ENCODE peak calls at places on chromosome 12, in seven cellular contexts. W is hepatocyte; A is CD8-positive, alpha-beta memory T cell; C is cardiac fibroblast; V is lower lobe of right lung; T is mesendoderm; I is stimulated activated CD8-positive, alpha-beta memory T cell treated with anti-CD3 and anti-CD28 coated beads, Interleukin-2, amount 100 ng/mL, for 1 hour. L is an unnamed sample.

GRCh38 chr12:75960086-75960910 is 71.3 kb downstream of the PHLDA1 start:
- DNase-seq in A (no peak), W (peak), V (no peak), C (no peak), I (no peak), T (peak), L (no peak)

GRCh38 chr12:52351196-52352059 is 15.9 kb downstream of the KRT85 start:
- DNase-seq in T (no peak), A (peak), W (no peak), C (no peak), I (peak), V (no peak), L (no peak)

GRCh38 chr12:46874642-46875041 is 48.8 kb upstream of the SLC38A4 start:
- DNase-seq in W (no peak), A (no peak), T (no peak), I (no peak), C (peak), V (no peak), L (peak)

GRCh38 chr12:87660987-87661769 is 368.0 kb downstream of the C12orf50 start:
- DNase-seq in V (no peak), A (no peak), T (peak), I (no peak), C (no peak), W (no peak), L (no peak)

GRCh38 chr12:42216737-42217136 is 21.3 kb downstream of the YAF2 start:
- DNase-seq in I (no peak), T (no peak), C (no peak), W (no peak), V (no peak), A (no peak), L (no peak)

GRCh38 chr12:51760231-51760630 is 88.3 kb downstream of the FIGNL2 start:
- DNase-seq in I (no peak), V (no peak), W (no peak), T (peak), C (no peak), A (no peak), L (peak)

GRCh38 chr12:89690925-89691324 is 17.7 kb downstream of the ATP2B1 start:
- DNase-seq in V (no peak), T (no peak), W (no peak), C (no peak), I (no peak), A (no peak), L (peak)

GRCh38 chr12:93572712-93573551 is 457 bp downstream of the SOCS2 start:
- DNase-seq in I (no peak), T (peak), A (no peak), C (peak), V (peak), W (peak), L (no peak)

GRCh38 chr12:62249419-62249818 is 10.8 kb upstream of the USP15 start:
- DNase-seq in C (no peak), W (no peak), V (no peak), T (no peak), A (no peak), I (no peak), L (no peak)

GRCh38 chr12:54251667-54252284 is 28.1 kb downstream of the CBX5 start:
- DNase-seq in A (peak), W (peak), I (no peak), V (no peak), C (peak), T (peak), L (peak)